ENCODE peak calls at places on chromosome 19, in five cellular contexts. H is activated CD4-positive, alpha-beta T cell treated with anti-CD3 and anti-CD28 coated beads, Interleukin-2, amount 50 U/mL, for 1 hour; X is lung microvascular endothelial cell; U is fibroblast of pulmonary artery; B is COR-L47. V is an unnamed sample.

GRCh38 chr19:54464044-54464623 is 556 bp upstream of the LENG9 start:
- DNase-seq in U (peak), X (peak), B (peak), H (peak), V (peak)

GRCh38 chr19:55070755-55071502 is 4.7 kb upstream of the EPS8L1 start:
- DNase-seq in X (no peak), B (no peak), H (no peak), U (peak), V (peak)

GRCh38 chr19:51010066-51010795 is 8.8 kb upstream of the KLK8 start:
- DNase-seq in U (no peak), B (no peak), H (no peak), X (no peak), V (no peak)

GRCh38 chr19:2207991-2208860 is 27.9 kb downstream of the PLEKHJ1 start:
- DNase-seq in H (no peak), X (peak), B (no peak), U (peak), V (peak)

GRCh38 chr19:17304386-17305047 is 1.2 kb upstream of the MRPL34 start:
- DNase-seq in B (no peak), X (no peak), U (no peak), H (no peak), V (no peak)

GRCh38 chr19:1650627-1651009 is 1.8 kb downstream of the TCF3 start:
- DNase-seq in H (peak), X (peak), B (peak), U (peak), V (peak)

GRCh38 chr19:21581646-21582045 is 76.2 kb downstream of the ZNF429 start:
- DNase-seq in H (no peak), B (no peak), X (no peak), U (no peak), V (no peak)

GRCh38 chr19:29477831-29478577 is 47.8 kb upstream of the VSTM2B start:
- DNase-seq in H (no peak), X (no peak), U (no peak), B (no peak), V (no peak)

GRCh38 chr19:16274466-16274865 is 50.2 kb upstream of the KLF2 start:
- DNase-seq in X (no peak), B (no peak), H (no peak), U (peak), V (no peak)

GRCh38 chr19:3653081-3653795 is 26.6 kb upstream of the CACTIN start:
- DNase-seq in B (no peak), U (no peak), X (no peak), H (no peak), V (no peak)

GRCh38 chr19:49469828-49470614 is 4.0 kb upstream of the FLT3LG start:
- DNase-seq in B (no peak), X (no peak), H (peak), U (no peak), V (peak)

GRCh38 chr19:4518345-4519171 is at the start of gene PLIN4:
- DNase-seq in B (no peak), H (no peak), U (peak), X (no peak), V (no peak)

GRCh38 chr19:58575183-58576041 is 2.3 kb upstream of the MZF1 start:
- DNase-seq in X (peak), U (peak), H (peak), B (no peak), V (peak)

GRCh38 chr19:41588497-41589209 is 12.7 kb downstream of the CEACAM21 start:
- DNase-seq in B (no peak), X (peak), U (peak), H (peak), V (peak)

GRCh38 chr19:46031781-46032596 is 8.8 kb downstream of the IGFL4 start:
- DNase-seq in H (no peak), U (no peak), B (no peak), X (no peak), V (no peak)

GRCh38 chr19:40530091-40530901 is 46.4 kb upstream of the SHKBP1 start:
- DNase-seq in X (no peak), U (no peak), B (no peak), H (peak), V (no peak)

GRCh38 chr19:16330811-16331690 is 6.4 kb downstream of the KLF2 start:
- DNase-seq in U (peak), X (no peak), B (no peak), H (no peak), V (peak)

GRCh38 chr19:22619371-22619770 is 14.8 kb upstream of the ZNF492 start:
- DNase-seq in B (no peak), H (no peak), X (no peak), U (no peak), V (no peak)

V was measured in mesenchymal stem cell.